ENCODE peak calls at places on chromosomes 2 and 18, in four cellular contexts. B is left ventricle myocardium inferior, O is A549, N is GM23248. C is an unnamed sample.
A peak's percentile ranks its signal among the peaks of the same experiment; 100 is the strongest.

GRCh38 chr2:96528680-96529375 is 7.7 kb upstream of the ARID5A start:
- DNase-seq in O (no peak), N (no peak), B (no peak), C (no peak)

GRCh38 chr2:53058526-53058925 is 709.1 kb upstream of the CHAC2 start:
- DNase-seq in O (no peak), N (peak; percentile 42), B (no peak), C (no peak)

GRCh38 chr2:102932521-102932920 is 170.7 kb downstream of the TMEM182 start:
- DNase-seq in B (no peak), N (no peak), O (no peak), C (no peak)

GRCh38 chr18:35284846-35285245 is 5.2 kb downstream of the ZSCAN30 start:
- DNase-seq in B (no peak), N (no peak), O (no peak), C (no peak)

GRCh38 chr18:23578067-23578705 is 8.1 kb downstream of the NPC1 start:
- DNase-seq in B (no peak), O (no peak), N (no peak), C (no peak)

GRCh38 chr2:108194409-108195132 is 45.2 kb upstream of the SULT1C3 start:
- DNase-seq in B (no peak), O (no peak), N (peak; percentile 32), C (no peak)

GRCh38 chr2:216555274-216555673 is 56.6 kb downstream of the RPL37A start:
- DNase-seq in N (peak; percentile 79), B (peak; percentile 75), O (no peak), C (no peak)

GRCh38 chr2:10141736-10142639 is 19.4 kb downstream of the RRM2 start:
- DNase-seq in O (no peak), B (no peak), N (peak; percentile 35), C (peak; percentile 47)

GRCh38 chr2:64852771-64853241 is 136.4 kb upstream of the SLC1A4 start:
- DNase-seq in N (no peak), O (no peak), B (no peak), C (no peak)

GRCh38 chr2:132715554-132715953 is 45.5 kb upstream of the LYPD1 start:
- DNase-seq in O (no peak), B (no peak), N (no peak), C (no peak)

GRCh38 chr2:105497094-105497493 is 98.2 kb upstream of the FHL2 start:
- DNase-seq in N (peak; percentile 54), O (no peak), B (no peak), C (no peak)

GRCh38 chr2:107062173-107062572 is 176.2 kb upstream of the ST6GAL2 start:
- DNase-seq in B (peak; percentile 14), O (no peak), N (no peak), C (no peak)

GRCh38 chr2:46978696-46979095 is 63.1 kb upstream of the MCFD2 start:
- DNase-seq in N (no peak), B (no peak), O (no peak), C (no peak)

GRCh38 chr18:48191494-48191893 is 217.7 kb downstream of the ZBTB7C start:
- DNase-seq in N (no peak), B (no peak), O (no peak), C (no peak)

GRCh38 chr2:130798472-130799221 is 38.1 kb upstream of the ARHGEF4 start:
- DNase-seq in O (no peak), B (peak; percentile 36), N (peak; percentile 33), C (no peak)

GRCh38 chr18:35673682-35674081 is 92.1 kb downstream of the GALNT1 start:
- DNase-seq in O (no peak), B (no peak), N (no peak), C (no peak)

GRCh38 chr2:152336854-152337510 is 2.0 kb downstream of the FMNL2 start:
- DNase-seq in B (no peak), N (peak; percentile 58), O (no peak), C (peak; percentile 12)

GRCh38 chr2:54945401-54946219 is 104.6 kb downstream of the RTN4 start:
- DNase-seq in B (peak; percentile 41), N (peak; percentile 91), O (no peak), C (no peak)

GRCh38 chr2:175036582-175037018 is 31.4 kb upstream of the CHN1 start:
- DNase-seq in N (peak; percentile 57), O (peak; percentile 44), B (no peak), C (peak; percentile 58)

GRCh38 chr2:242075163-242075562 is 205.6 kb downstream of the RTP5 start:
- DNase-seq in N (peak; percentile 66), O (no peak), B (no peak), C (no peak)

GRCh38 chr2:234366891-234367290 is 130.0 kb downstream of the ARL4C start:
- DNase-seq in O (no peak), N (peak; percentile 21), B (no peak), C (no peak)

GRCh38 chr2:234373060-234373459 is 123.8 kb downstream of the ARL4C start:
- DNase-seq in O (no peak), B (no peak), N (no peak), C (no peak)

GRCh38 chr2:234372506-234372905 is 124.4 kb downstream of the ARL4C start:
- DNase-seq in N (no peak), B (no peak), O (no peak), C (no peak)

GRCh38 chr2:234364718-234365117 is 132.2 kb downstream of the ARL4C start:
- DNase-seq in N (no peak), B (no peak), O (no peak), C (no peak)

GRCh38 chr2:234368861-234369261 is 128.0 kb downstream of the ARL4C start:
- DNase-seq in N (peak; percentile 64), B (no peak), O (peak; percentile 53), C (peak; percentile 11)
- H3K27ac ChIP-seq in N (no peak overlapping the region), B (no peak overlapping the region), O (peak overlapping the region; percentile 91), C (no peak overlapping the region)

DNA sequence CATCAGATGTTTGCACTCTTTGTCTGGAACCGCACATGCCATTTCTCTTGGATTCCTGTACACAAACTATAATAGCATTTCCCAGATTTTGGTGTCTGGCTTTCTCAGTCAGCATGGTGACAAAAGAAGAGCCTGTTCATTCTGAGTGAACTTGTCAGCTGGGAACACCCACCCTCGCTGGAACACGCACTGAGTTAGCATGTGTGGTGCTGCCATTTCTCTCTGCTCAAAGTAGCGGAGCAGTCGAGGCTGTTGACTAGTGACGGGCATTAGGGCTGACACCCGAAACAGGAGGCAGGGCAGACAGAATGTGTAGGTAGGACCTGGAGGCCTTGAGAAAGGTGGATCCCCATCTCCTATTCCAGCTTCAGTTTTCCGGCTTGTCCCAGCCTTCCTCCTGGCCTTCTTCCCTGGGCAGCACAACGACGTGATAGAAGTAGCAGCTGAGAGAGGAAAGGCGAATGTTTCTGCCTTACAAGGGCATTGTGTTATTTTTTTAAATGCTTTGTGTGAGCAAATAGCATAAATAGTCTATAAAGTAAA is 272.4 kb downstream of the NEDD4L start:
- DNase-seq in B (no peak), N (no peak), O (no peak), C (no peak)
- H3K4me1 ChIP-seq in B (peaks cover 78% of the 10 kb centered on the region), N (peaks cover 18% of the 10 kb centered on the region), O (peaks cover 23% of the 10 kb centered on the region), C (no peaks in the 10 kb centered on the region)

DNA sequence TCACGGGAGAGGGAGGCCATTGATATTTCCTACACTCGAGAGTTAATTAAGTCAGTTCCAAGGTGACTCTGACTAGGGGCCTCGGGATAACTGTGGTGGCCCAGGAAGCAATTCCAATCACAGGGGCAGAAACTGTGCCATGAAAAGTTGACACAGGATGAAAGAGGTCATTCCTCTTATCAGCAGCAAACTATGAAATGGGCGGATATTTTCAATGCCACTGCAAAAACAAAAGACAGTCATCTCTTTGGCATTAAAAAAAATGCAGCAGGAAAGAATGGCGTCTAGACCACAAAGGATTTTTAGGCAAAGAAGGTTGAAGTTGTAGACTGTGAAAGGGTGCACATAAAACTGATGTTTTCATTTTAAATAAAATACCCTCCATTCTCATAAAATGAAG is 50.0 kb downstream of the TGIF1 start:
- DNase-seq in O (no peak), N (no peak), B (no peak), C (no peak)
- H3K27ac ChIP-seq in O (peak overlapping the region; percentile 94), N (no peak overlapping the region), B (no peak overlapping the region), C (no peak overlapping the region)

DNA sequence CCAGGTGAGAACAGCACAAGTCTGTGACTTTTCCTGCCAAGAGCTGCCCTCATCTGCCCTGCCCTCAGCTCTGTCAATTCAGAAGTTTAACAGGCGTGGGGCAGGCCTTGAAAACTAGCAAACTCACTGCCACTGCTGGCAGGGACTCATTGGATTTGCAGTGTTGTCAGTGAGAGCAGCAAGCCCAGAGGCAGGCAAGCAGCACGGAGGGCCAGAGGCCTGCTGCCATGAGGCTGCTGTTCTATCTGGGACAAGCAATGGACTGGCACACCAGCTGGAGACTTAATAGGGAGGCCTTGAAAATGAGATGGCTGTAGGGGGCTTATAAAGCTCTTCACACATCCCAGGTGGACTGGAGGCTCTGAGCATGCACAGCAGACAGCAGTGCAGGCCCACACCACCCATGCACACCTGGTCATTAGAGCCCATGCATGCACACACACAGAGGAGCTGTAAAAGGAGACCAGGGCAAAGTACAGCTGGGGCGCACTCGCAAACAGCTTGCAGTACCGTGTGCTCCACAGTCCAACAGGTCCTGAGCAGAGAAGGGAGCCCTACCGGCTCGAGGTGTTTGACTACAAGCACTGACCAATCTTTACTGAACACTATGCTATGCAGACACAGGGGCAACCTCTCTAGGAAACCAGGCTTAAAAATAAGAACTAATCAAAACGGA is 28.7 kb downstream of the MGAT4A start:
- DNase-seq in O (no peak), N (no peak), B (peak; percentile 31), C (peak; percentile 95)
- H3K4me1 ChIP-seq in O (peaks cover 6% of the 10 kb centered on the region), N (no peaks in the 10 kb centered on the region), B (peaks cover 98% of the 10 kb centered on the region), C (peaks cover 30% of the 10 kb centered on the region)

C was measured in small intestine.